ENCODE peak calls at places on chromosomes 12 and 14, in six cellular contexts. One of them, this sample, is unnamed.
A peak's percentile ranks its signal among the peaks of the same experiment; 100 is the strongest.

GRCh38 chr14:29927596-29928341 is at the start of gene PRKD1:
- DNase-seq in GM10248: peak; percentile 12
- DNase-seq in KBM-7: peak; percentile 5
- DNase-seq in ascending aorta: peak; percentile 77
- DNase-seq in pons: peak; percentile 53
- DNase-seq in hypothalamus: peak; percentile 67
- DNase-seq in this sample: no peak

GRCh38 chr14:21543426-21544350 is 17.5 kb upstream of the SALL2 start:
- DNase-seq in ascending aorta: no peak
- DNase-seq in pons: no peak
- DNase-seq in KBM-7: no peak
- DNase-seq in GM10248: no peak
- DNase-seq in hypothalamus: no peak
- DNase-seq in this sample: no peak

GRCh38 chr12:99277566-99277965 is 370.0 kb upstream of the GARIN6 start:
- DNase-seq in ascending aorta: no peak
- DNase-seq in KBM-7: no peak
- DNase-seq in pons: no peak
- DNase-seq in GM10248: no peak
- DNase-seq in hypothalamus: no peak
- DNase-seq in this sample: no peak

GRCh38 chr12:93010461-93010860 is 81.4 kb upstream of the EEA1 start:
- DNase-seq in ascending aorta: no peak
- DNase-seq in GM10248: no peak
- DNase-seq in KBM-7: no peak
- DNase-seq in hypothalamus: no peak
- DNase-seq in pons: no peak
- DNase-seq in this sample: no peak

GRCh38 chr12:31620311-31620710 is 29.4 kb upstream of the DENND5B start:
- DNase-seq in hypothalamus: no peak
- DNase-seq in ascending aorta: no peak
- DNase-seq in GM10248: no peak
- DNase-seq in KBM-7: no peak
- DNase-seq in pons: no peak
- DNase-seq in this sample: no peak

GRCh38 chr12:62533755-62534107 is 67.1 kb downstream of the MON2 start:
- DNase-seq in ascending aorta: no peak
- DNase-seq in pons: no peak
- DNase-seq in hypothalamus: no peak
- DNase-seq in GM10248: peak; percentile 16
- DNase-seq in KBM-7: no peak
- DNase-seq in this sample: no peak

GRCh38 chr14:90522585-90523191 is 125.9 kb downstream of the CALM1 start:
- DNase-seq in pons: no peak
- DNase-seq in GM10248: no peak
- DNase-seq in hypothalamus: peak; percentile 84
- DNase-seq in ascending aorta: peak; percentile 80
- DNase-seq in KBM-7: peak; percentile 29
- DNase-seq in this sample: no peak

GRCh38 chr14:95319312-95320075 is at the start of gene CLMN:
- DNase-seq in pons: no peak
- DNase-seq in KBM-7: peak; percentile 64
- DNase-seq in hypothalamus: peak; percentile 35
- DNase-seq in ascending aorta: no peak
- DNase-seq in GM10248: peak; percentile 77
- DNase-seq in this sample: peak; percentile 3

GRCh38 chr14:105989746-105990302 is 463.4 kb downstream of the TMEM121 start:
- DNase-seq in ascending aorta: no peak
- DNase-seq in pons: no peak
- DNase-seq in GM10248: no peak
- DNase-seq in hypothalamus: no peak
- DNase-seq in KBM-7: no peak
- DNase-seq in this sample: no peak

GRCh38 chr14:100914597-100915021 is 11.1 kb upstream of the RTL1 start:
- DNase-seq in ascending aorta: no peak
- DNase-seq in GM10248: no peak
- DNase-seq in pons: no peak
- DNase-seq in hypothalamus: no peak
- DNase-seq in KBM-7: no peak
- DNase-seq in this sample: no peak

GRCh38 chr12:4780624-4781023 is 60.4 kb downstream of the GALNT8 start:
- DNase-seq in KBM-7: no peak
- DNase-seq in ascending aorta: no peak
- DNase-seq in hypothalamus: peak; percentile 81
- DNase-seq in pons: peak; percentile 61
- DNase-seq in GM10248: no peak
- DNase-seq in this sample: no peak

This sample was measured in AML-193.